ENCODE peak calls at places on chromosomes 3 and 15, in five cellular contexts. S is neural progenitor cell, K is HEK293T, Y is cerebellum, H is T-helper 2 cell. C is an unnamed sample.
A peak's percentile ranks its signal among the peaks of the same experiment; 100 is the strongest.

GRCh38 chr3:111112913-111113312 is 41.3 kb downstream of the NECTIN3 start:
- DNase-seq in S (peak; percentile 14), K (no peak), Y (no peak), H (no peak), C (no peak)

GRCh38 chr3:126101521-126101982 is 17.6 kb upstream of the SLC41A3 start:
- DNase-seq in S (no peak), K (no peak), Y (no peak), H (no peak), C (no peak)

GRCh38 chr15:49621327-49622210 is 721 bp downstream of the DTWD1 start:
- DNase-seq in S (no peak), K (no peak), Y (no peak), H (no peak), C (no peak)

GRCh38 chr3:16305121-16305541 is 40.1 kb downstream of the OXNAD1 start:
- DNase-seq in S (no peak), K (no peak), Y (no peak), H (peak; percentile 64), C (peak; percentile 31)

GRCh38 chr3:184592411-184593200 is 31.0 kb downstream of the EPHB3 start:
- DNase-seq in S (peak; percentile 43), K (no peak), Y (peak; percentile 61), H (no peak), C (no peak)

GRCh38 chr15:65517866-65518207 is 348 bp upstream of the DPP8 start:
- DNase-seq in S (no peak), K (no peak), Y (no peak), H (peak; percentile 1), C (no peak)

GRCh38 chr3:149657458-149657795 is 398 bp downstream of the WWTR1 start:
- DNase-seq in S (peak; percentile 51), K (no peak), Y (no peak), H (no peak), C (no peak)

GRCh38 chr3:123936400-123936799 is 24.6 kb downstream of the CCDC14 start:
- DNase-seq in S (no peak), K (no peak), Y (no peak), H (no peak), C (no peak)

GRCh38 chr15:95176794-95177577 is 945.6 kb downstream of the MCTP2 start:
- DNase-seq in S (peak; percentile 17), K (no peak), Y (no peak), H (no peak), C (no peak)